ENCODE peak calls at places on chromosomes 2 and 18, in ten cellular contexts. Z, U, N, T, X, G, R, D, S and I are unnamed samples.

GRCh38 chr2:105820691-105821090 is 76.0 kb downstream of the NCK2 start:
- DNase-seq in Z (no peak), U (no peak), N (no peak), T (no peak), X (no peak), G (no peak), R (no peak), D (no peak), S (no peak), I (no peak)

GRCh38 chr2:146214394-146214929 is 1630.4 kb upstream of the ACVR2A start:
- DNase-seq in Z (no peak), U (peak), N (no peak), T (no peak), X (no peak), G (no peak), R (peak), D (no peak), S (no peak), I (no peak)

GRCh38 chr2:117983040-117983439 is 30.8 kb downstream of the CCDC93 start:
- DNase-seq in Z (no peak), U (no peak), N (no peak), T (no peak), X (no peak), G (no peak), R (peak), D (no peak), S (no peak), I (no peak)

GRCh38 chr2:196171248-196171871 is at the start of gene STK17B:
- DNase-seq in Z (peak), U (peak), N (peak), T (peak), X (peak), G (peak), R (peak), D (peak), S (peak), I (no peak)

GRCh38 chr2:96142217-96143113 is 2.8 kb downstream of the DUSP2 start:
- DNase-seq in Z (no peak), U (no peak), N (peak), T (no peak), X (peak), G (no peak), R (no peak), D (peak), S (no peak), I (no peak)

GRCh38 chr2:120469486-120469885 is 123.5 kb downstream of the INHBB start:
- DNase-seq in Z (no peak), U (no peak), N (no peak), T (no peak), X (peak), G (no peak), R (peak), D (no peak), S (no peak), I (no peak)

GRCh38 chr18:79374408-79375171 is 21.1 kb upstream of the NFATC1 start:
- DNase-seq in Z (no peak), U (no peak), N (no peak), T (no peak), X (no peak), G (no peak), R (no peak), D (no peak), S (no peak), I (no peak)

GRCh38 chr2:174076948-174077347 is 111.8 kb upstream of the SP3 start:
- DNase-seq in Z (peak), U (no peak), N (no peak), T (no peak), X (no peak), G (no peak), R (no peak), D (no peak), S (no peak), I (no peak)

GRCh38 chr2:210169871-210170441 is 1.3 kb downstream of the KANSL1L start:
- DNase-seq in Z (no peak), U (peak), N (no peak), T (peak), X (peak), G (no peak), R (peak), D (no peak), S (no peak), I (no peak)

GRCh38 chr2:107025869-107026380 is 140.0 kb upstream of the ST6GAL2 start:
- DNase-seq in Z (no peak), U (peak), N (no peak), T (no peak), X (no peak), G (no peak), R (peak), D (no peak), S (no peak), I (no peak)

GRCh38 chr2:20657522-20658235 is 6.8 kb upstream of the HS1BP3 start:
- DNase-seq in Z (no peak), U (no peak), N (no peak), T (no peak), X (no peak), G (no peak), R (no peak), D (no peak), S (no peak), I (no peak)

GRCh38 chr2:230680463-230681195 is 32.0 kb upstream of the CAB39 start:
- DNase-seq in Z (no peak), U (no peak), N (peak), T (no peak), X (no peak), G (no peak), R (peak), D (no peak), S (no peak), I (no peak)

GRCh38 chr2:176056411-176056810 is 27.4 kb downstream of the EVX2 start:
- DNase-seq in Z (peak), U (no peak), N (no peak), T (no peak), X (no peak), G (no peak), R (peak), D (no peak), S (no peak), I (no peak)

GRCh38 chr2:127084611-127085031 is 22.3 kb downstream of the BIN1 start:
- DNase-seq in Z (no peak), U (no peak), N (peak), T (no peak), X (no peak), G (no peak), R (peak), D (no peak), S (no peak), I (no peak)